ENCODE peak calls at places on chromosome 18, in seven cellular contexts. Z is GM12892, Y is GM23338, I is stomach, K is H1, O is SK-N-MC, Q is breast epithelium. P is an unnamed sample.

GRCh38 chr18:23547806-23548205 is 38.5 kb downstream of the NPC1 start:
- DNase-seq in K (no peak), I (no peak), Q (no peak), O (no peak), Z (no peak), Y (no peak), P (no peak)

GRCh38 chr18:48472610-48473009 is 63.4 kb upstream of the ZBTB7C start:
- DNase-seq in Q (no peak), I (no peak), Y (no peak), K (no peak), Z (no peak), O (no peak), P (no peak)

GRCh38 chr18:72867721-72868665 is at the start of gene NETO1:
- DNase-seq in Y (peak), O (no peak), Q (no peak), I (no peak), Z (peak), K (no peak), P (no peak)

GRCh38 chr18:76459687-76460350 is 35.2 kb downstream of the ZNF516 start:
- DNase-seq in Y (no peak), I (peak), Z (no peak), Q (peak), O (no peak), K (no peak), P (peak)

GRCh38 chr18:22387364-22387763 is 30.4 kb downstream of the CTAGE1 start:
- DNase-seq in Q (no peak), K (no peak), Y (no peak), Z (no peak), I (peak), O (no peak), P (no peak)

GRCh38 chr18:57772387-57772799 is 30.7 kb downstream of the ATP8B1 start:
- DNase-seq in Z (no peak), K (no peak), Q (no peak), Y (no peak), I (peak), O (no peak), P (no peak)

GRCh38 chr18:57009836-57010235 is 137.1 kb upstream of the BOD1L2 start:
- DNase-seq in I (no peak), Q (no peak), K (no peak), O (no peak), Z (no peak), Y (no peak), P (no peak)

GRCh38 chr18:77112161-77112801 is 20.3 kb downstream of the MBP start:
- DNase-seq in Y (peak), Q (no peak), K (no peak), O (no peak), I (no peak), Z (no peak), P (no peak)

GRCh38 chr18:45723921-45724320 is at the start of gene SLC14A1:
- DNase-seq in O (no peak), Y (no peak), Q (no peak), Z (no peak), K (no peak), I (no peak), P (no peak)

GRCh38 chr18:54939375-54939917 is 19.8 kb downstream of the CCDC68 start:
- DNase-seq in K (no peak), Q (no peak), Y (no peak), I (no peak), O (no peak), Z (no peak), P (no peak)

GRCh38 chr18:75209952-75210261 is 690 bp upstream of the TSHZ1 start:
- DNase-seq in Z (no peak), Y (no peak), O (no peak), K (no peak), Q (no peak), I (no peak), P (no peak)

GRCh38 chr18:25826823-25827617 is 263.4 kb downstream of the SS18 start:
- DNase-seq in Q (no peak), O (no peak), Y (no peak), I (no peak), Z (no peak), K (no peak), P (no peak)

GRCh38 chr18:985301-985700 is 80.6 kb downstream of the ADCYAP1 start:
- DNase-seq in Z (no peak), O (no peak), Y (peak), I (no peak), K (no peak), Q (no peak), P (no peak)

GRCh38 chr18:8744656-8745055 is 39.3 kb downstream of the MTCL1 start:
- DNase-seq in I (no peak), Z (no peak), K (no peak), Q (no peak), Y (no peak), O (no peak), P (no peak)

GRCh38 chr18:9683418-9684396 is 24.4 kb upstream of the RAB31 start:
- DNase-seq in O (no peak), Q (no peak), K (no peak), Y (peak), Z (no peak), I (peak), P (no peak)

GRCh38 chr18:13136056-13136688 is 82.4 kb upstream of the LDLRAD4 start:
- DNase-seq in K (no peak), I (no peak), O (no peak), Y (no peak), Z (no peak), Q (no peak), P (no peak)

GRCh38 chr18:46250084-46250811 is 146.1 kb downstream of the HAUS1 start:
- DNase-seq in I (peak), O (peak), Q (peak), K (no peak), Z (peak), Y (peak), P (no peak)

GRCh38 chr18:63844254-63844653 is 43.3 kb upstream of the SERPINB2 start:
- DNase-seq in I (no peak), Y (peak), Q (no peak), K (no peak), O (peak), Z (no peak), P (no peak)

GRCh38 chr18:75544051-75544481 is 116.6 kb upstream of the SMIM21 start:
- DNase-seq in Z (no peak), Q (no peak), K (no peak), I (no peak), Y (no peak), O (no peak), P (no peak)

GRCh38 chr18:55317832-55318231 is 270.2 kb downstream of the TCF4 start:
- DNase-seq in I (no peak), O (no peak), K (no peak), Q (no peak), Z (no peak), Y (no peak), P (no peak)

GRCh38 chr18:46431522-46432171 is 225.4 kb downstream of the LOXHD1 start:
- DNase-seq in Y (peak), O (no peak), I (no peak), K (no peak), Q (no peak), Z (no peak), P (no peak)

GRCh38 chr18:22314001-22314400 is 103.7 kb downstream of the CTAGE1 start:
- DNase-seq in O (no peak), Z (no peak), Q (no peak), Y (no peak), K (no peak), I (no peak), P (no peak)

GRCh38 chr18:27605107-27605834 is 420.2 kb upstream of the CHST9 start:
- DNase-seq in K (no peak), Q (peak), Z (peak), Y (peak), I (peak), O (peak), P (no peak)

GRCh38 chr18:13893418-13893760 is 21.9 kb downstream of the MC2R start:
- DNase-seq in O (no peak), Z (peak), Y (no peak), K (no peak), Q (no peak), I (no peak), P (no peak)

GRCh38 chr18:23738575-23738974 is 49.3 kb downstream of the LAMA3 start:
- DNase-seq in O (no peak), Q (no peak), Y (no peak), K (no peak), Z (no peak), I (no peak), P (no peak)

GRCh38 chr18:33987206-33987605 is 237.5 kb downstream of the NOL4 start:
- DNase-seq in Y (no peak), K (no peak), Z (no peak), I (no peak), Q (no peak), O (no peak), P (no peak)
- TF ChIP-seq POLR2AphosphoS5 in Y (no peak), K (no peak), Z (no peak), I (no peak), Q (no peak), O (no peak), P (no peak)

DNA sequence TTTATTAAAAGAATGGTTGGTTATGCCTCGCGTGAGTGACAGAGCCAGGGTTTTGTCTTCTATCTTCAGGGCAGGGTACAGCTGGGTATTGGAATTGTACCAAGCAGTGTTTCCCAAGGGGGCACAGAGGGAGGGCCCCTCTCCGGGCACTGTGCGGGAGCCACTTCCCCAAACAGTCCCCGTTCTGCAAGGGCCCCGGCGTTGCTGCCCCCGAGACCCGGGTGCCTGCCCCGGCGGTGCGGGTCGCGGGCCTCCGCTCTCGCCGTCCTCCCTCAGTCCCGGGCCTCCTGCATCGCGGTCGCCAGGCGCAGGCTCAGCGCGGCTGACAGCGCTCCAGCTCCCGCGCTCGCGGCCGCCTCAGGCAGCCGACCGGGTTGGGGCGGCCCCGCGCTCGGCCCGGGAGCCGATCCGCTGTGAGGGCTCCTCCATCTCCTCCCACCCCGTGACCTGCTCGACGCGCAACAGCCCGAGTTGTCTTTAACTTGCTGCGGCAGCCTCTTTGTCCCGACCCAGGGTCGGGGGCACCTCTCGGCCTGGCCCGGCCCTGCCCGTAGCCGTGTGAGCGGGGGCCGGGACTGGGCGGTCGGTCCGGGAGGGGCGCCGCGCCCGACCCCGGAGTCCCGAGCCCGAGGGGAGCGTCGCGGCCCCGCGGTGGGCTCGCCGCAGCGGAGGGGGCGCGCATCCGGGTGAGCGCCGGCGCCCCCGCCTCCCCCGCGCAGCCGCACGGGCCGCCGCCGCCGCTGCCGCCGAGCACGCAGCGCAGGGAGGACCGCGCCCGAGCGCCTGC is 599 bp upstream of the GALNT1 start:
- DNase-seq in I (peak), O (no peak), Q (peak), Z (peak), Y (peak), K (peak), P (no peak)
- TF ChIP-seq POLR2AphosphoS5 in I (no peak), O (no peak), Q (peak), Z (no peak), Y (no peak), K (peak), P (no peak)

GRCh38 chr18:44680271-44681038 is at the start of gene SETBP1:
- DNase-seq in O (no peak), Z (peak), K (no peak), Q (peak), I (peak), Y (peak), P (no peak)
- TF ChIP-seq POLR2AphosphoS5 in O (no peak), Z (no peak), K (no peak), Q (peak), I (peak), Y (no peak), P (no peak)

GRCh38 chr18:79458917-79459803 is 63.4 kb downstream of the NFATC1 start:
- DNase-seq in Y (no peak), K (no peak), O (no peak), I (no peak), Z (no peak), Q (no peak), P (no peak)
- TF ChIP-seq POLR2AphosphoS5 in Y (no peak), K (no peak), O (no peak), I (no peak), Z (no peak), Q (no peak), P (no peak)

DNA sequence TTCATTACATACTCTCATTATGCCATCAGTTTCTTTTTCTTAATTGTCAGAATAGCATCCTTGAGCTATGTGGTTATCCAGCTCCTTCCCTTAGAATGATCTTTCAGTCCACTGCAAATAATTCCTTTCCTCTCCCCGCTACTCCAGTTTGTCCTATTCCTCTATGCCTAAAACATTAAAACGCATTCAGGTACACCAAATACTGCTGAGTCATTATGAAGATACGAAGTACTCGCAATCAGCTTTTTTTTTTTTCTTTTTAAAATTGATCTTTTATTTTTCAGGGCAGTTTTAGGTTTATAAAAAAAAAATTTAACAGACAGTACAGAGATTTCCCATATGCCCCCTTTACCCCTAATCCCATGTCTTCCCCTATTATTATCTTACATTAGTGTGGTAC is 164.8 kb upstream of the TMEM200C start:
- DNase-seq in K (no peak), Y (no peak), O (no peak), Q (no peak), Z (no peak), I (no peak), P (no peak)
- TF ChIP-seq POLR2AphosphoS5 in K (no peak), Y (no peak), O (no peak), Q (no peak), Z (no peak), I (no peak), P (no peak)

DNA sequence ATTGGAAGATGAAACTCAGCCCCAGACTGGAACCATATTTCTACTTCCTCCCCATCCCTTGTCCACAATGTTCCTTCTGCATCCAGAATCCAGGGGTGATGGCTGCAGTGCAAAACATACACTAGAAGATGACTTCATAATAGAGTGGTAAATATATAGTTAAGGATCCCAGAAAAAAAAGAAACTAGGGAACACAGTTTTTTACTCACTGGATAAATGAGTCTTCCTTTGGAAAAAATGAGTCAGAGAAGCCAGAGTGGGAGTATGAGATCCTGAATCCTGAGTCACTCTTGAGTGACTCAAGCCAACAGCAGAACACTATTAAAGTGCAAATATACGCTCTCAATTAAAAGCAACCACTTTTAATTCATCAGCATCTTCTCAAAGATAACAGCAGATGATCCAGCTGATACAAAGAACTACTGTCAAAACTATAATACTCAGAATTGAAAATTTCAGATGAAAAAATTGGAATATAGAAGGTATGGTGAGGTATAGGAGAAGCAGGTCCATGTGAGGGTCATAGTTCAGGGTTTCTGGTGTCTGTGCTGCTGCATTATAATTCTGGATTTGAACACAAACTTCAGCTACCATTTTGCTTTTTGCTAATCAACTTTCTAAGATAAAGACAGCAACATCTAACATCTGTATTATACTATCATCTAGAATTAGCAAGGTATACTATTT is 987.2 kb upstream of the CDH2 start:
- DNase-seq in I (no peak), Z (no peak), Q (no peak), K (no peak), Y (no peak), O (no peak), P (no peak)
- TF ChIP-seq POLR2AphosphoS5 in I (peak), Z (no peak), Q (no peak), K (no peak), Y (no peak), O (no peak), P (no peak)

GRCh38 chr18:6927136-6927535 is 190.5 kb downstream of the LAMA1 start:
- DNase-seq in O (no peak), K (no peak), I (no peak), Z (no peak), Q (no peak), Y (no peak), P (no peak)
- TF ChIP-seq POLR2AphosphoS5 in O (no peak), K (no peak), I (no peak), Z (no peak), Q (no peak), Y (no peak), P (no peak)

P was measured in Panc1.